ENCODE peak calls at places on chromosomes 3 and 15, in five cellular contexts. K is fibroblast of the conjunctiva, U is small intestine, J is fibroblast of the aortic adventitia, S is HFFc6. Y is an unnamed sample.

GRCh38 chr15:45328663-45329062 is 49.7 kb downstream of the GATM start:
- DNase-seq in J (no peak), U (no peak), K (no peak), S (no peak), Y (no peak)

GRCh38 chr3:78506581-78507195 is 1261.1 kb downstream of the ROBO1 start:
- DNase-seq in K (no peak), J (no peak), U (no peak), S (peak), Y (no peak)

GRCh38 chr15:91385301-91385700 is 285.2 kb downstream of the SV2B start:
- DNase-seq in S (no peak), K (no peak), U (peak), J (peak), Y (no peak)

GRCh38 chr3:2523251-2523836 is 424.7 kb downstream of the CNTN4 start:
- DNase-seq in U (no peak), K (no peak), S (no peak), J (no peak), Y (no peak)

GRCh38 chr3:15979490-15979889 is 181.7 kb upstream of the ANKRD28 start:
- DNase-seq in J (peak), S (no peak), K (no peak), U (peak), Y (no peak)

GRCh38 chr3:42161050-42161935 is 70.1 kb downstream of the TRAK1 start:
- DNase-seq in J (peak), S (peak), U (no peak), K (no peak), Y (no peak)

GRCh38 chr3:31079691-31080090 is 185.2 kb upstream of the GADL1 start:
- DNase-seq in K (no peak), J (no peak), U (no peak), S (no peak), Y (no peak)

GRCh38 chr3:128318275-128318920 is 148.3 kb downstream of the DNAJB8 start:
- DNase-seq in S (no peak), J (no peak), K (no peak), U (no peak), Y (no peak)

GRCh38 chr3:182803006-182803405 is 9.7 kb downstream of the ATP11B start:
- DNase-seq in J (no peak), U (no peak), K (no peak), S (no peak), Y (no peak)

GRCh38 chr15:83283813-83284562 is 476 bp downstream of the BNC1 start:
- DNase-seq in K (no peak), J (no peak), S (no peak), U (no peak), Y (no peak)

GRCh38 chr15:94670436-94671034 is 439.2 kb downstream of the MCTP2 start:
- DNase-seq in S (peak), U (peak), K (peak), J (peak), Y (peak)

GRCh38 chr3:122101646-122102045 is 46.5 kb downstream of the CD86 start:
- DNase-seq in S (peak), K (peak), J (peak), U (peak), Y (peak)

GRCh38 chr3:194013928-194014327 is 122.0 kb upstream of the HES1 start:
- DNase-seq in J (no peak), U (no peak), S (no peak), K (no peak), Y (no peak)

GRCh38 chr3:48507256-48508061 is 3.5 kb upstream of the SHISA5 start:
- DNase-seq in K (no peak), J (peak), S (peak), U (peak), Y (peak)

GRCh38 chr15:22944651-22945050 is 35.5 kb downstream of the CYFIP1 start:
- DNase-seq in J (no peak), K (no peak), S (no peak), U (peak), Y (no peak)

GRCh38 chr3:42659451-42660130 is 6.1 kb downstream of the ZBTB47 start:
- DNase-seq in J (no peak), S (no peak), K (no peak), U (no peak), Y (no peak)

GRCh38 chr3:36876181-36876936 is 68.5 kb downstream of the TRANK1 start:
- DNase-seq in K (no peak), J (no peak), U (peak), S (no peak), Y (peak)

GRCh38 chr3:123169930-123170329 is 31.8 kb upstream of the SEC22A start:
- DNase-seq in U (no peak), S (no peak), K (no peak), J (no peak), Y (no peak)

Y was measured in immature natural killer cell.